ENCODE peak calls at places on chromosomes 6 and 20, in seven cellular contexts. C is breast epithelium, E is A549, L is GM13977, K is MCF 10A, U is HL-60, O is neural crest cell. J is an unnamed sample.

GRCh38 chr6:5294392-5295211 is 33.3 kb downstream of the FARS2 start:
- DNase-seq in O (no peak), U (no peak), E (no peak), C (no peak), L (no peak), K (no peak), J (no peak)

GRCh38 chr20:6094038-6094437 is 28.8 kb downstream of the FERMT1 start:
- DNase-seq in K (no peak), E (no peak), U (no peak), O (no peak), C (no peak), L (no peak), J (no peak)

GRCh38 chr20:50278684-50279531 is 88.3 kb downstream of the CEBPB start:
- DNase-seq in C (no peak), L (no peak), E (peak), U (no peak), K (peak), O (no peak), J (no peak)

GRCh38 chr20:46731770-46732169 is 22.3 kb downstream of the SLC2A10 start:
- DNase-seq in L (no peak), U (no peak), K (no peak), C (no peak), O (no peak), E (no peak), J (no peak)

GRCh38 chr6:149336529-149336928 is 19.0 kb downstream of the TAB2 start:
- DNase-seq in C (no peak), O (no peak), L (no peak), U (no peak), E (peak), K (peak), J (no peak)

GRCh38 chr6:97322811-97323210 is 39.8 kb upstream of the MMS22L start:
- DNase-seq in U (no peak), C (no peak), O (no peak), E (no peak), K (peak), L (no peak), J (no peak)

GRCh38 chr20:49636447-49636846 is 68.5 kb upstream of the PTGIS start:
- DNase-seq in U (no peak), E (no peak), L (no peak), O (no peak), K (no peak), C (no peak), J (no peak)

GRCh38 chr6:41429506-41430504 is 94.4 kb downstream of the NCR2 start:
- DNase-seq in U (no peak), C (no peak), K (no peak), O (no peak), L (no peak), E (no peak), J (no peak)

GRCh38 chr6:45369870-45370269 is 7.9 kb downstream of the SUPT3H start:
- DNase-seq in L (no peak), E (no peak), C (no peak), U (no peak), K (no peak), O (no peak), J (no peak)

GRCh38 chr6:31900917-31901414 is 920 bp downstream of the ZBTB12 start:
- DNase-seq in U (no peak), E (no peak), K (no peak), C (no peak), L (no peak), O (no peak), J (no peak)

GRCh38 chr6:1208876-1209275 is 103.0 kb upstream of the FOXQ1 start:
- DNase-seq in K (peak), C (no peak), U (no peak), O (no peak), E (no peak), L (no peak), J (no peak)

GRCh38 chr6:160348552-160349441 is 619 bp downstream of the SLC22A3 start:
- DNase-seq in O (peak), U (no peak), E (peak), L (no peak), C (no peak), K (no peak), J (no peak)

GRCh38 chr6:44304282-44305199 is 8.6 kb downstream of the AARS2 start:
- DNase-seq in E (peak), K (peak), C (no peak), O (peak), U (no peak), L (peak), J (no peak)

GRCh38 chr6:127606131-127606562 is 29.2 kb downstream of the C6orf58 start:
- DNase-seq in C (no peak), K (peak), O (no peak), L (peak), U (no peak), E (peak), J (no peak)
- TF ChIP-seq CTCF in C (no peak), K (peak), O (peak), L (peak), U (no peak), E (no peak), J (peak)

DNA sequence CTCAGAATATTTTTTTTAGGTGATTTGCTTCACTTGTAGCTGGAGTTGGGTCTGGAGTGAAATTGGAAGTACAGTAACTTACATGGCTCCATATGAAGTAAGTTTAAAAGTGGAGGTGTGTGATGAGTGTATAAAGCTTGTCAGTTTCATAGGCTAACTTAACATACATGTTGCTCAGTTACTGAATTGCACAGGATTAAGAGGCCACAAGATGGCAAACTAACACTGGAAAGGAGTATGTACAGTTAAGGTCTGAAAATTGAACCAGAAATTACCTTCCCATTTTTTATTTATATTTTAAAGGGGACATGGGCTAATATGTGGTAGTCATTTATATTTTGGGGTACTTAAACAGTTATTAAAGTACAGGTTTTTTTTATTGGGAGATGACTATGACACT is 45.3 kb upstream of the SMIM8 start:
- DNase-seq in L (no peak), U (no peak), E (peak), K (peak), C (no peak), O (no peak), J (no peak)
- TF ChIP-seq CTCF in L (peak), U (no peak), E (peak), K (no peak), C (no peak), O (peak), J (peak)

DNA sequence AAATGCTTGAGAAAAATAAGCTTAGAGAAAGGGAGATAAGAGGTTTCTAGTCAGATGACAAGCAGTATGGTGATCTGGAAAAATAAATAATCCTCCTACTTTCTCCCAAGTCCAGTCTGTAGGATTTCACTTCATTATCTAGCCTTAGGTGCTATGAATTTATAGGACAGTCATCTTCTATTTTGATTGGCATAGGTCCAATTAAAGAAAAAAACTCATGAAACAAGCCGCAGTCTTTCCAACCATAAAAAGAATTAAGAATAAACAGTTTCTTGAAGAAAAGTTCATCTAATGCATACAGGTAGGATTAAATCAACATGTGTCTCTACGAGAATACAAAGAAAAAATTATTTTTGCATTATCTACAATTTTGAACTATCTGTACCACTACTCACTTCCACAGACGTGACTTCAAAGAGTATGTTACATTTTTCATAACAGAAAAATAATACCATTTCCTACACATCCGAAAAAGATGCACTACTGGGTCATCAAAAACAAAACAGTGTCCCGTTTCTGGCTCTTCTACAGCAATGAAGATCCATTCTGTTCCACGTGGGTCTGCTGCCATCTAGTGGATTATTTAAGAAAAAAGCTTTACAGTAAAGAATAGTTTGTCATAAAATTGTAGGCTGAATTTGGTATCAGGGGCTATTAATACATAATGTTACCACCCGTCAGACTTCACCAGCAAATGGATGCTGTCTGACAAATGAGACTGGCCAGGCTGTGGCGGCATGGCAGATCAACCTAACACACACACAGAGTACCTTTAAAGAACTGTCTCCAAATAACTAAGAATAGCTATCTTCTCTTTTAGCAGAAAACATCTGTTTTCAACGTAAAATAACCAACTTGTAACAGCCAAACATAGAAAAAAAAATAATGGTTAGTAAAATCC is 28.9 kb downstream of the STX7 start:
- DNase-seq in U (peak), L (peak), K (peak), E (peak), O (peak), C (no peak), J (no peak)
- TF ChIP-seq CTCF in U (no peak), L (peak), K (peak), E (peak), O (peak), C (peak), J (peak)

GRCh38 chr20:33359399-33360261 is 41.7 kb downstream of the CDK5RAP1 start:
- DNase-seq in E (no peak), C (no peak), K (no peak), L (no peak), O (no peak), U (no peak), J (no peak)

GRCh38 chr20:33362898-33363297 is 38.4 kb downstream of the CDK5RAP1 start:
- DNase-seq in U (no peak), K (no peak), L (no peak), E (no peak), O (no peak), C (no peak), J (no peak)
- TF ChIP-seq CTCF in U (no peak), K (no peak), L (no peak), E (no peak), O (no peak), C (no peak), J (no peak)